ENCODE peak calls at places on chromosomes 11 and 22, in four cellular contexts. One of them, this sample, is unnamed.

GRCh38 chr11:74726547-74727182 is 4.6 kb downstream of the CHRDL2 start:
- DNase-seq in IMR-90: peak; percentile 85
- DNase-seq in right lobe of liver: peak; percentile 80
- DNase-seq in HAP-1: peak; percentile 57
- DNase-seq in this sample: peak; percentile 82

GRCh38 chr22:35326854-35327562 is 27.3 kb downstream of the TOM1 start:
- DNase-seq in HAP-1: no peak
- DNase-seq in IMR-90: no peak
- DNase-seq in right lobe of liver: peak; percentile 56
- DNase-seq in this sample: no peak

GRCh38 chr11:124627546-124627945 is 4.9 kb downstream of the TBRG1 start:
- DNase-seq in right lobe of liver: no peak
- DNase-seq in HAP-1: no peak
- DNase-seq in IMR-90: no peak
- DNase-seq in this sample: no peak

GRCh38 chr11:129951201-129951882 is 51.3 kb downstream of the PRDM10 start:
- DNase-seq in IMR-90: no peak
- DNase-seq in HAP-1: no peak
- DNase-seq in right lobe of liver: no peak
- DNase-seq in this sample: no peak

GRCh38 chr22:26857169-26857568 is 199.8 kb downstream of the MIAT start:
- DNase-seq in HAP-1: no peak
- DNase-seq in IMR-90: no peak
- DNase-seq in right lobe of liver: no peak
- DNase-seq in this sample: no peak

GRCh38 chr22:37328017-37328416 is 45.7 kb downstream of the CYTH4 start:
- DNase-seq in IMR-90: peak; percentile 93
- DNase-seq in HAP-1: no peak
- DNase-seq in right lobe of liver: no peak
- DNase-seq in this sample: no peak

GRCh38 chr11:79439893-79440450 is 858 bp downstream of the TENM4 start:
- DNase-seq in IMR-90: no peak
- DNase-seq in right lobe of liver: peak; percentile 51
- DNase-seq in HAP-1: no peak
- DNase-seq in this sample: peak; percentile 67

GRCh38 chr11:32088117-32088941 is 2.5 kb upstream of the RCN1 start:
- DNase-seq in right lobe of liver: peak; percentile 64
- DNase-seq in IMR-90: peak; percentile 91
- DNase-seq in HAP-1: peak; percentile 43
- DNase-seq in this sample: no peak

GRCh38 chr11:15913261-15913660 is 443.1 kb downstream of the SOX6 start:
- DNase-seq in HAP-1: no peak
- DNase-seq in IMR-90: no peak
- DNase-seq in right lobe of liver: no peak
- DNase-seq in this sample: peak; percentile 19

GRCh38 chr11:77287615-77288273 is 13.7 kb downstream of the GDPD4 start:
- DNase-seq in HAP-1: no peak
- DNase-seq in right lobe of liver: no peak
- DNase-seq in IMR-90: peak; percentile 97
- DNase-seq in this sample: no peak

GRCh38 chr11:96045622-96046456 is 121.9 kb upstream of the MTMR2 start:
- DNase-seq in HAP-1: no peak
- DNase-seq in right lobe of liver: no peak
- DNase-seq in IMR-90: peak; percentile 63
- DNase-seq in this sample: no peak

GRCh38 chr11:94958118-94958517 is 15.2 kb downstream of the CWC15 start:
- DNase-seq in right lobe of liver: no peak
- DNase-seq in IMR-90: peak; percentile 66
- DNase-seq in HAP-1: no peak
- DNase-seq in this sample: no peak

GRCh38 chr22:36325163-36326031 is 62.4 kb downstream of the MYH9 start:
- DNase-seq in IMR-90: peak; percentile 86
- DNase-seq in HAP-1: no peak
- DNase-seq in right lobe of liver: no peak
- DNase-seq in this sample: peak; percentile 86

GRCh38 chr11:82930229-82930628 is 28.7 kb downstream of the DDIAS start:
- DNase-seq in IMR-90: no peak
- DNase-seq in right lobe of liver: no peak
- DNase-seq in HAP-1: no peak
- DNase-seq in this sample: no peak

GRCh38 chr11:28860898-28861297 is 752.7 kb downstream of the METTL15 start:
- DNase-seq in HAP-1: no peak
- DNase-seq in right lobe of liver: no peak
- DNase-seq in IMR-90: peak; percentile 74
- DNase-seq in this sample: no peak

GRCh38 chr22:35218079-35218478 is 39.2 kb upstream of the HMGXB4 start:
- DNase-seq in HAP-1: no peak
- DNase-seq in IMR-90: peak; percentile 8
- DNase-seq in right lobe of liver: no peak
- DNase-seq in this sample: no peak

GRCh38 chr11:44658451-44658850 is 68.3 kb upstream of the TSPAN18 start:
- DNase-seq in IMR-90: peak; percentile 13
- DNase-seq in right lobe of liver: no peak
- DNase-seq in HAP-1: peak; percentile 9
- DNase-seq in this sample: no peak

GRCh38 chr11:26626346-26626745 is 54.3 kb upstream of the MUC15 start:
- DNase-seq in HAP-1: no peak
- DNase-seq in IMR-90: no peak
- DNase-seq in right lobe of liver: no peak
- DNase-seq in this sample: no peak

GRCh38 chr22:41482319-41482935 is 13.5 kb downstream of the ACO2 start:
- DNase-seq in HAP-1: no peak
- DNase-seq in IMR-90: peak; percentile 71
- DNase-seq in right lobe of liver: no peak
- DNase-seq in this sample: no peak

GRCh38 chr22:29130490-29130889 is 57.7 kb downstream of the KREMEN1 start:
- DNase-seq in right lobe of liver: no peak
- DNase-seq in HAP-1: no peak
- DNase-seq in IMR-90: no peak
- DNase-seq in this sample: no peak

GRCh38 chr22:39598017-39598965 is 27.7 kb downstream of the CACNA1I start:
- DNase-seq in right lobe of liver: no peak
- DNase-seq in HAP-1: peak; percentile 32
- DNase-seq in IMR-90: no peak
- DNase-seq in this sample: peak; percentile 83

GRCh38 chr11:57482782-57483569 is 22.6 kb downstream of the RTN4RL2 start:
- DNase-seq in right lobe of liver: no peak
- DNase-seq in HAP-1: no peak
- DNase-seq in IMR-90: peak; percentile 21
- DNase-seq in this sample: peak; percentile 74

GRCh38 chr11:102007567-102008437 is 39.4 kb upstream of the CFAP300 start:
- DNase-seq in HAP-1: peak; percentile 77
- DNase-seq in IMR-90: peak; percentile 66
- DNase-seq in right lobe of liver: no peak
- DNase-seq in this sample: no peak

GRCh38 chr11:69253028-69253427 is 40.9 kb upstream of the MYEOV start:
- DNase-seq in HAP-1: no peak
- DNase-seq in IMR-90: peak; percentile 73
- DNase-seq in right lobe of liver: no peak
- DNase-seq in this sample: no peak

GRCh38 chr11:61635304-61635703 is 44.9 kb upstream of the DAGLA start:
- DNase-seq in HAP-1: no peak
- DNase-seq in right lobe of liver: no peak
- DNase-seq in IMR-90: no peak
- DNase-seq in this sample: no peak

GRCh38 chr11:113274708-113275582 is 39.4 kb upstream of the TTC12 start:
- DNase-seq in IMR-90: no peak
- DNase-seq in right lobe of liver: no peak
- DNase-seq in HAP-1: no peak
- DNase-seq in this sample: no peak

GRCh38 chr22:50218153-50218995 is 17.6 kb downstream of the SELENOO start:
- DNase-seq in HAP-1: no peak
- DNase-seq in right lobe of liver: no peak
- DNase-seq in IMR-90: no peak
- DNase-seq in this sample: no peak

GRCh38 chr22:48758021-48758561 is 1069.6 kb downstream of the BRD1 start:
- DNase-seq in HAP-1: no peak
- DNase-seq in IMR-90: no peak
- DNase-seq in right lobe of liver: peak; percentile 35
- DNase-seq in this sample: peak; percentile 37

GRCh38 chr11:103924166-103925013 is 112.0 kb upstream of the DDI1 start:
- DNase-seq in HAP-1: no peak
- DNase-seq in IMR-90: peak; percentile 27
- DNase-seq in right lobe of liver: no peak
- DNase-seq in this sample: no peak

GRCh38 chr11:70699294-70700221 is 301.2 kb downstream of the CTTN start:
- DNase-seq in IMR-90: no peak
- DNase-seq in HAP-1: no peak
- DNase-seq in right lobe of liver: no peak
- DNase-seq in this sample: peak; percentile 15

GRCh38 chr11:22304337-22304961 is 33.7 kb upstream of the SLC17A6 start:
- DNase-seq in IMR-90: peak; percentile 23
- DNase-seq in right lobe of liver: no peak
- DNase-seq in HAP-1: peak; percentile 57
- DNase-seq in this sample: no peak

GRCh38 chr22:49327411-49327810 is 500.3 kb downstream of the BRD1 start:
- DNase-seq in IMR-90: no peak
- DNase-seq in HAP-1: no peak
- DNase-seq in right lobe of liver: no peak
- DNase-seq in this sample: no peak

GRCh38 chr22:45742866-45743450 is 71.3 kb downstream of the ATXN10 start:
- DNase-seq in IMR-90: peak; percentile 65
- DNase-seq in HAP-1: peak; percentile 77
- DNase-seq in right lobe of liver: peak; percentile 86
- DNase-seq in this sample: peak; percentile 81

GRCh38 chr22:45053571-45053970 is 43.8 kb upstream of the PHF21B start:
- DNase-seq in IMR-90: no peak
- DNase-seq in HAP-1: no peak
- DNase-seq in right lobe of liver: no peak
- DNase-seq in this sample: no peak

GRCh38 chr11:16169541-16169940 is 186.8 kb downstream of the SOX6 start:
- DNase-seq in HAP-1: peak; percentile 30
- DNase-seq in right lobe of liver: no peak
- DNase-seq in IMR-90: peak; percentile 30
- DNase-seq in this sample: no peak

GRCh38 chr11:61745796-61746653 is 6.4 kb upstream of the MYRF start:
- DNase-seq in right lobe of liver: no peak
- DNase-seq in HAP-1: no peak
- DNase-seq in IMR-90: no peak
- DNase-seq in this sample: no peak

DNA sequence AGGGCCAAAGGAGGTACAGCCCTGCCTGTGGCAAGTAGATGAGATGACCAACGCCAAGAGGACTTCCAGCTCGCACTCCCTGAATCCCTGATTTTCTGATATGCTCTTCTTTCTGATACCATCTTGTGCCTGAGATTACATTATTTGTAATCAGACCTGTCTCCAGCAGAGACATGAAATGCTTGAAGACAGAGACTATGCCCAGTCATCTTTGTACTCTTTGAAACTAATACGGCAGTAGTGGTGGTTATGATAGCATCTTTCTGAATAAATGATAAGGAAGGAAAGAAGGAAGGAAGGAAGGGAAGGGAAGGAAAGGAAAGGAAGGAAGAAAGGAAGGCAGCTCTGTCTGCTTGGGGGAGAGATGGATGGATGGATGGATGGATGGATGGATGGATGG is 27.8 kb downstream of the IL10RA start:
- DNase-seq in IMR-90: no peak
- DNase-seq in HAP-1: no peak
- DNase-seq in right lobe of liver: no peak
- DNase-seq in this sample: no peak
- H3K4me1 ChIP-seq in IMR-90: no peaks in the 10 kb centered on the region
- H3K4me1 ChIP-seq in HAP-1: no peaks in the 10 kb centered on the region
- H3K4me1 ChIP-seq in right lobe of liver: no peaks in the 10 kb centered on the region
- H3K4me1 ChIP-seq in this sample: peaks cover 25% of the 10 kb centered on the region

GRCh38 chr22:23268139-23268712 is 87.9 kb downstream of the BCR start:
- DNase-seq in right lobe of liver: no peak
- DNase-seq in HAP-1: no peak
- DNase-seq in IMR-90: no peak
- DNase-seq in this sample: no peak
- H3K36me3 ChIP-seq in right lobe of liver: peaks cover 3% of the 10 kb centered on the region
- H3K36me3 ChIP-seq in HAP-1: no peaks in the 10 kb centered on the region
- H3K36me3 ChIP-seq in IMR-90: peaks cover 43% of the 10 kb centered on the region
- H3K36me3 ChIP-seq in this sample: peaks cover 65% of the 10 kb centered on the region

GRCh38 chr11:73147771-73148681 is 5.9 kb upstream of the FCHSD2 start:
- DNase-seq in right lobe of liver: peak; percentile 89
- DNase-seq in IMR-90: no peak
- DNase-seq in HAP-1: no peak
- DNase-seq in this sample: no peak
- H3K4me1 ChIP-seq in right lobe of liver: no peaks in the 10 kb centered on the region
- H3K4me1 ChIP-seq in IMR-90: peaks cover 13% of the 10 kb centered on the region
- H3K4me1 ChIP-seq in HAP-1: no peaks in the 10 kb centered on the region
- H3K4me1 ChIP-seq in this sample: peaks cover 28% of the 10 kb centered on the region

GRCh38 chr11:134155946-134156865 is 67.6 kb downstream of the NCAPD3 start:
- DNase-seq in right lobe of liver: no peak
- DNase-seq in HAP-1: no peak
- DNase-seq in IMR-90: no peak
- DNase-seq in this sample: no peak
- H3K36me3 ChIP-seq in right lobe of liver: peaks cover 31% of the 10 kb centered on the region
- H3K36me3 ChIP-seq in HAP-1: peaks cover 90% of the 10 kb centered on the region
- H3K36me3 ChIP-seq in IMR-90: peaks cover 36% of the 10 kb centered on the region
- H3K36me3 ChIP-seq in this sample: peaks cover 67% of the 10 kb centered on the region